ENCODE peak calls at places on chromosome 18, in seven cellular contexts. O, H, X, V, U, Q and P are unnamed samples.

GRCh38 chr18:13464432-13465125 is 246.0 kb downstream of the LDLRAD4 start:
- DNase-seq in O (peak; percentile 62), H (no peak), X (no peak), V (no peak), U (peak; percentile 84), Q (peak; percentile 87), P (peak; percentile 30)

GRCh38 chr18:79964330-79965118 is at the start of gene HSBP1L1:
- DNase-seq in O (peak; percentile 74), H (peak; percentile 85), X (peak; percentile 71), V (peak; percentile 42), U (peak; percentile 87), Q (no peak), P (peak; percentile 51)

GRCh38 chr18:44679912-44680270 is 797 bp upstream of the SETBP1 start:
- DNase-seq in O (peak; percentile 57), H (peak; percentile 7), X (peak; percentile 58), V (peak; percentile 65), U (peak; percentile 77), Q (peak; percentile 66), P (peak; percentile 60)

GRCh38 chr18:54983041-54983686 is 23.9 kb upstream of the CCDC68 start:
- DNase-seq in O (no peak), H (peak; percentile 82), X (no peak), V (peak; percentile 61), U (no peak), Q (no peak), P (peak; percentile 80)

GRCh38 chr18:40249390-40250080 is 1705.5 kb upstream of the PIK3C3 start:
- DNase-seq in O (no peak), H (no peak), X (no peak), V (no peak), U (no peak), Q (no peak), P (no peak)

GRCh38 chr18:34951625-34952379 is 89.4 kb upstream of the MAPRE2 start:
- DNase-seq in O (no peak), H (no peak), X (no peak), V (no peak), U (no peak), Q (no peak), P (no peak)

GRCh38 chr18:75958683-75959082 is 531.2 kb upstream of the SMIM21 start:
- DNase-seq in O (no peak), H (no peak), X (no peak), V (peak; percentile 4), U (no peak), Q (no peak), P (no peak)

GRCh38 chr18:52903858-52904257 is 563.9 kb downstream of the DCC start:
- DNase-seq in O (peak; percentile 9), H (peak; percentile 25), X (peak; percentile 37), V (peak; percentile 2), U (no peak), Q (peak; percentile 9), P (peak; percentile 1)

GRCh38 chr18:49172246-49172645 is 221.5 kb upstream of the SMAD7 start:
- DNase-seq in O (no peak), H (no peak), X (no peak), V (peak; percentile 17), U (no peak), Q (no peak), P (no peak)

GRCh38 chr18:44740000-44740399 is 59.3 kb downstream of the SETBP1 start:
- DNase-seq in O (no peak), H (peak; percentile 63), X (peak; percentile 65), V (no peak), U (no peak), Q (no peak), P (no peak)

GRCh38 chr18:23281626-23282436 is 146.5 kb downstream of the CABLES1 start:
- DNase-seq in O (no peak), H (peak; percentile 98), X (no peak), V (peak; percentile 60), U (no peak), Q (no peak), P (peak; percentile 21)

GRCh38 chr18:7133181-7133580 is 15.6 kb upstream of the LAMA1 start:
- DNase-seq in O (no peak), H (no peak), X (no peak), V (no peak), U (no peak), Q (no peak), P (peak; percentile 48)

GRCh38 chr18:9126337-9126736 is 10.2 kb upstream of the ANKRD12 start:
- DNase-seq in O (no peak), H (no peak), X (no peak), V (no peak), U (no peak), Q (no peak), P (no peak)

GRCh38 chr18:36181386-36181785 is 5.9 kb upstream of the MOCOS start:
- DNase-seq in O (no peak), H (no peak), X (no peak), V (no peak), U (no peak), Q (no peak), P (no peak)

GRCh38 chr18:47628898-47629297 is 301.6 kb downstream of the SMAD2 start:
- DNase-seq in O (no peak), H (no peak), X (no peak), V (no peak), U (no peak), Q (no peak), P (no peak)

GRCh38 chr18:9335255-9336045 is 877 bp downstream of the TWSG1 start:
- DNase-seq in O (no peak), H (peak; percentile 18), X (no peak), V (peak; percentile 54), U (no peak), Q (peak; percentile 41), P (peak; percentile 45)

GRCh38 chr18:51007787-51008134 is 22.3 kb upstream of the SMAD4 start:
- DNase-seq in O (no peak), H (no peak), X (no peak), V (no peak), U (no peak), Q (no peak), P (no peak)

GRCh38 chr18:58590231-58590630 is 38.7 kb downstream of the ALPK2 start:
- DNase-seq in O (no peak), H (no peak), X (no peak), V (peak; percentile 99), U (no peak), Q (no peak), P (peak; percentile 93)

GRCh38 chr18:9876867-9877654 is 8.7 kb upstream of the TXNDC2 start:
- DNase-seq in O (no peak), H (peak; percentile 13), X (peak; percentile 55), V (peak; percentile 83), U (no peak), Q (no peak), P (peak; percentile 92)

GRCh38 chr18:73549236-73549635 is 598.4 kb downstream of the FBXO15 start:
- DNase-seq in O (no peak), H (no peak), X (no peak), V (peak; percentile 41), U (no peak), Q (no peak), P (peak; percentile 1)

GRCh38 chr18:48583568-48583967 is 44.7 kb downstream of the CTIF start:
- DNase-seq in O (no peak), H (no peak), X (peak; percentile 43), V (peak; percentile 19), U (no peak), Q (no peak), P (no peak)

GRCh38 chr18:48801728-48802542 is 148.8 kb downstream of the SMAD7 start:
- DNase-seq in O (no peak), H (no peak), X (peak; percentile 26), V (no peak), U (no peak), Q (no peak), P (no peak)

GRCh38 chr18:22175326-22175725 is 5.9 kb downstream of the GATA6 start:
- DNase-seq in O (no peak), H (no peak), X (peak; percentile 37), V (no peak), U (no peak), Q (no peak), P (peak; percentile 9)
- H3K4me3 ChIP-seq in O (peak overlapping the region; percentile 75), H (no peak overlapping the region), X (peak overlapping the region; percentile 90), V (no peak overlapping the region), U (no peak overlapping the region), Q (no peak overlapping the region), P (no peak overlapping the region)

GRCh38 chr18:501406-501714 is 859 bp upstream of the COLEC12 start:
- DNase-seq in O (no peak), H (no peak), X (no peak), V (no peak), U (no peak), Q (no peak), P (no peak)
- H3K4me3 ChIP-seq in O (peak overlapping the region; percentile 58), H (no peak overlapping the region), X (no peak overlapping the region), V (no peak overlapping the region), U (no peak overlapping the region), Q (no peak overlapping the region), P (no peak overlapping the region)

GRCh38 chr18:57286949-57287348 is 65.4 kb upstream of the ST8SIA3 start:
- DNase-seq in O (no peak), H (no peak), X (no peak), V (no peak), U (no peak), Q (no peak), P (no peak)

DNA sequence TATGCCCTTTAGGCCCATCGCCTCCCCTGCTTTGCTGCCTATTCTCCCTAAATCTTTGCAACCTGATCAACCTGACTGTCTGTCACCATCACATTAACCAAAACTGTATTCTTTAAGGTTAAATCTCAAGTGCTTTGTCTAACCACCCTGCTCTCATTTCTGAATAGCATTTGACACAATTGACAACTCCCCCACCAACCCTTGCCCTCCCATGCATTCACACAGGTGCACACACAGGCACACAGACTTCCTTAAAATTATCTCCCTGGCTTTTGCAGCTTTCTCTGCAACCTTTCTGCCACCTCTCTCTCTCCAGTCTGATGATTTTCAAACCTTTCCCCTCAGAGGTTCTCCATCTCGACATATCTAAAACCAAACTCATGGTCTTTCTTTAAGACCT is 64.6 kb upstream of the ST8SIA3 start:
- DNase-seq in O (no peak), H (no peak), X (no peak), V (no peak), U (no peak), Q (no peak), P (no peak)
- H3K4me3 ChIP-seq in O (no peak overlapping the region), H (no peak overlapping the region), X (no peak overlapping the region), V (no peak overlapping the region), U (no peak overlapping the region), Q (no peak overlapping the region), P (no peak overlapping the region)

GRCh38 chr18:63234432-63234831 is 85.1 kb downstream of the BCL2 start:
- DNase-seq in O (no peak), H (no peak), X (no peak), V (no peak), U (no peak), Q (no peak), P (no peak)

GRCh38 chr18:63232826-63233225 is 86.7 kb downstream of the BCL2 start:
- DNase-seq in O (no peak), H (no peak), X (no peak), V (no peak), U (no peak), Q (no peak), P (no peak)

GRCh38 chr18:63233334-63233733 is 86.2 kb downstream of the BCL2 start:
- DNase-seq in O (no peak), H (no peak), X (no peak), V (no peak), U (no peak), Q (no peak), P (no peak)

GRCh38 chr18:63236417-63236816 is 83.2 kb downstream of the BCL2 start:
- DNase-seq in O (no peak), H (no peak), X (peak; percentile 37), V (no peak), U (no peak), Q (no peak), P (no peak)

DNA sequence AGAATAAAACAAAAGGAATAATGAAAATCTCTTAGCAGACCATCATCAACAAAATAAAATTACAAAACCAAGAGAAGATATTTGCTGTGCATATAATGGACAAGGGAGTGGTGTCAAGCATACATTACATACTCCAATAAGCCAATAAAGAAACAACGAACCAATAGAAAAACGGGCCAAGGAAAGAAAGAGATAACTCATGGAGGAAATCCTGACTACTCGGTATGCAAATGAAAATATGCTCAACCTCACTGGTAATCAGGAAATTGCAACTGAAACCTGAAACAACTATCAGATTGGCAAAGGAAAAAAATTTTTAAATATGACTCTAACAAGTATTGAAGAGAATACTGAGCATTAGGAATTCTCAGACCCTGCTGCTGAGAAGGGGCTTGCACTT is 84.7 kb downstream of the BCL2 start:
- DNase-seq in O (no peak), H (no peak), X (no peak), V (no peak), U (no peak), Q (no peak), P (no peak)
- H3K4me3 ChIP-seq in O (no peak overlapping the region), H (no peak overlapping the region), X (no peak overlapping the region), V (no peak overlapping the region), U (no peak overlapping the region), Q (no peak overlapping the region), P (no peak overlapping the region)